ENCODE peak calls at places on chromosomes 7 and 10, in five cellular contexts. I, M, P, S and U are unnamed samples.

GRCh38 chr10:132925071-132925561 is 17.3 kb downstream of the CFAP46 start:
- DNase-seq in I (no peak), M (no peak), P (no peak), S (no peak), U (no peak)

GRCh38 chr7:150329331-150330106 is 6.2 kb upstream of the ACTR3C start:
- DNase-seq in I (no peak), M (no peak), P (no peak), S (no peak), U (no peak)

GRCh38 chr7:43199761-43200160 is 87.3 kb downstream of the HECW1 start:
- DNase-seq in I (peak; percentile 48), M (peak; percentile 38), P (peak; percentile 45), S (no peak), U (no peak)

GRCh38 chr7:141954334-141954733 is 7.6 kb upstream of the CLEC5A start:
- DNase-seq in I (no peak), M (no peak), P (no peak), S (no peak), U (no peak)

GRCh38 chr7:28483112-28483511 is 70.8 kb downstream of the CREB5 start:
- DNase-seq in I (peak; percentile 62), M (peak; percentile 26), P (no peak), S (no peak), U (no peak)

GRCh38 chr7:16785316-16785715 is 19.5 kb downstream of the AGR2 start:
- DNase-seq in I (no peak), M (no peak), P (no peak), S (no peak), U (no peak)

GRCh38 chr7:42986213-42986612 is 54.0 kb downstream of the MRPL32 start:
- DNase-seq in I (no peak), M (no peak), P (no peak), S (no peak), U (no peak)

GRCh38 chr10:6050801-6051445 is 11.2 kb downstream of the IL2RA start:
- DNase-seq in I (peak; percentile 53), M (peak; percentile 58), P (peak; percentile 71), S (peak; percentile 97), U (peak; percentile 61)

GRCh38 chr7:6516387-6516983 is 34.8 kb downstream of the GRID2IP start:
- DNase-seq in I (peak; percentile 85), M (peak; percentile 88), P (peak; percentile 83), S (peak; percentile 89), U (peak; percentile 89)

GRCh38 chr10:47058961-47059391 is 147.7 kb downstream of the PTPN20 start:
- DNase-seq in I (peak; percentile 50), M (no peak), P (no peak), S (no peak), U (no peak)

GRCh38 chr10:19730071-19730470 is 86.2 kb upstream of the PLXDC2 start:
- DNase-seq in I (peak; percentile 5), M (peak; percentile 49), P (peak; percentile 83), S (no peak), U (no peak)

GRCh38 chr7:55438765-55439525 is 73.8 kb downstream of the LANCL2 start:
- DNase-seq in I (no peak), M (no peak), P (peak; percentile 11), S (no peak), U (peak; percentile 59)

GRCh38 chr7:47452295-47452694 is 129.6 kb downstream of the TNS3 start:
- DNase-seq in I (no peak), M (no peak), P (no peak), S (no peak), U (no peak)

GRCh38 chr7:157527235-157527634 is 190.4 kb downstream of the DNAJB6 start:
- DNase-seq in I (no peak), M (no peak), P (no peak), S (no peak), U (no peak)

GRCh38 chr10:11448190-11448544 is 163.3 kb downstream of the USP6NL start:
- DNase-seq in I (no peak), M (no peak), P (no peak), S (no peak), U (no peak)

GRCh38 chr7:29431686-29432085 is 131.9 kb upstream of the PRR15 start:
- DNase-seq in I (no peak), M (no peak), P (no peak), S (no peak), U (no peak)

GRCh38 chr10:84523509-84523908 is 195.1 kb downstream of the CCSER2 start:
- DNase-seq in I (no peak), M (no peak), P (no peak), S (no peak), U (no peak)

GRCh38 chr7:115099906-115100305 is 178.0 kb downstream of the MDFIC start:
- DNase-seq in I (peak; percentile 54), M (peak; percentile 81), P (peak; percentile 69), S (no peak), U (no peak)

GRCh38 chr7:118492466-118492865 is 268.0 kb downstream of the ANKRD7 start:
- DNase-seq in I (no peak), M (no peak), P (peak; percentile 2), S (no peak), U (no peak)

GRCh38 chr10:89645742-89646172 is 715 bp upstream of the PANK1 start:
- DNase-seq in I (no peak), M (no peak), P (no peak), S (no peak), U (no peak)

GRCh38 chr7:31051598-31052503 is at the start of gene ADCYAP1R1:
- DNase-seq in I (no peak), M (no peak), P (no peak), S (no peak), U (peak; percentile 37)

GRCh38 chr7:3861941-3862340 is 560.9 kb downstream of the SDK1 start:
- DNase-seq in I (no peak), M (peak; percentile 96), P (peak; percentile 94), S (no peak), U (peak; percentile 34)

GRCh38 chr10:88657901-88658300 is 6.3 kb upstream of the LIPF start:
- DNase-seq in I (peak; percentile 72), M (no peak), P (peak; percentile 34), S (no peak), U (no peak)

GRCh38 chr10:119655566-119656001 is 4.4 kb downstream of the BAG3 start:
- DNase-seq in I (peak; percentile 88), M (peak; percentile 83), P (peak; percentile 82), S (peak; percentile 84), U (peak; percentile 72)

GRCh38 chr10:13627459-13628310 is 40.9 kb downstream of the PRPF18 start:
- DNase-seq in I (no peak), M (peak; percentile 34), P (no peak), S (no peak), U (no peak)

GRCh38 chr10:107496594-107496993 is 332.1 kb upstream of the SORCS1 start:
- DNase-seq in I (no peak), M (peak; percentile 6), P (peak; percentile 1), S (no peak), U (no peak)

GRCh38 chr10:21399392-21400015 is 126.0 kb downstream of the SKIDA1 start:
- DNase-seq in I (peak; percentile 96), M (peak; percentile 95), P (peak; percentile 91), S (no peak), U (no peak)

GRCh38 chr7:135648235-135648634 is 14.1 kb upstream of the STMP1 start:
- DNase-seq in I (no peak), M (no peak), P (no peak), S (no peak), U (no peak)

GRCh38 chr7:20932785-20933184 is 146.1 kb upstream of the SP8 start:
- DNase-seq in I (no peak), M (no peak), P (no peak), S (no peak), U (no peak)

GRCh38 chr7:6166443-6166871 is 106.0 kb downstream of the CYTH3 start:
- DNase-seq in I (no peak), M (no peak), P (no peak), S (peak; percentile 53), U (no peak)

GRCh38 chr7:26918241-26918640 is 53.9 kb upstream of the SKAP2 start:
- DNase-seq in I (peak; percentile 10), M (no peak), P (no peak), S (no peak), U (no peak)

GRCh38 chr7:89027781-89028180 is 232.2 kb upstream of the TEX47 start:
- DNase-seq in I (no peak), M (no peak), P (no peak), S (no peak), U (no peak)

GRCh38 chr10:99593312-99593711 is 26.9 kb downstream of the SLC25A28 start:
- DNase-seq in I (no peak), M (no peak), P (no peak), S (no peak), U (no peak)

GRCh38 chr7:6250364-6250833 is 22.0 kb downstream of the CYTH3 start:
- DNase-seq in I (no peak), M (no peak), P (no peak), S (peak; percentile 65), U (no peak)

GRCh38 chr7:155811895-155812761 is at the start of gene SHH:
- DNase-seq in I (no peak), M (no peak), P (peak; percentile 51), S (no peak), U (no peak)

GRCh38 chr7:2869981-2870380 is 25.9 kb upstream of the GNA12 start:
- DNase-seq in I (no peak), M (no peak), P (no peak), S (no peak), U (no peak)

GRCh38 chr7:42677751-42678231 is 234.1 kb downstream of the C7orf25 start:
- DNase-seq in I (peak; percentile 77), M (peak; percentile 91), P (peak; percentile 91), S (no peak), U (peak; percentile 25)

GRCh38 chr10:77418211-77418640 is 219.4 kb downstream of the KCNMA1 start:
- DNase-seq in I (no peak), M (no peak), P (no peak), S (no peak), U (no peak)

GRCh38 chr10:110618206-110618605 is 25.9 kb upstream of the RBM20 start:
- DNase-seq in I (no peak), M (no peak), P (no peak), S (peak; percentile 68), U (no peak)